ENCODE peak calls at places on chromosomes 1 and 21, in five cellular contexts. One of them, this sample, is unnamed.
A peak's percentile ranks its signal among the peaks of the same experiment; 100 is the strongest.

GRCh38 chr1:49085079-49085478 is 308.4 kb upstream of the BEND5 start:
- DNase-seq in A549: no peak
- DNase-seq in lower lobe of right lung: no peak
- DNase-seq in BJ: no peak
- DNase-seq in left ventricle myocardium inferior: no peak
- DNase-seq in this sample: no peak

GRCh38 chr1:21814241-21814918 is 2.3 kb downstream of the LDLRAD2 start:
- DNase-seq in A549: no peak
- DNase-seq in lower lobe of right lung: peak; percentile 58
- DNase-seq in BJ: no peak
- DNase-seq in left ventricle myocardium inferior: no peak
- DNase-seq in this sample: peak; percentile 47

GRCh38 chr1:50420689-50421365 is 2.4 kb downstream of the DMRTA2 start:
- DNase-seq in A549: no peak
- DNase-seq in lower lobe of right lung: no peak
- DNase-seq in BJ: no peak
- DNase-seq in left ventricle myocardium inferior: no peak
- DNase-seq in this sample: no peak

GRCh38 chr1:182149411-182149965 is 88.0 kb upstream of the ZNF648 start:
- DNase-seq in A549: no peak
- DNase-seq in lower lobe of right lung: peak; percentile 63
- DNase-seq in BJ: peak; percentile 67
- DNase-seq in left ventricle myocardium inferior: no peak
- DNase-seq in this sample: no peak

GRCh38 chr1:100034465-100034864 is 64.7 kb downstream of the SLC35A3 start:
- DNase-seq in A549: peak; percentile 22
- DNase-seq in lower lobe of right lung: no peak
- DNase-seq in BJ: no peak
- DNase-seq in left ventricle myocardium inferior: no peak
- DNase-seq in this sample: no peak

GRCh38 chr1:18854331-18855025 is 5.0 kb downstream of the TAS1R2 start:
- DNase-seq in A549: no peak
- DNase-seq in lower lobe of right lung: no peak
- DNase-seq in BJ: no peak
- DNase-seq in left ventricle myocardium inferior: no peak
- DNase-seq in this sample: no peak

GRCh38 chr1:56434659-56435202 is 144.6 kb downstream of the PLPP3 start:
- DNase-seq in A549: no peak
- DNase-seq in lower lobe of right lung: no peak
- DNase-seq in BJ: no peak
- DNase-seq in left ventricle myocardium inferior: no peak
- DNase-seq in this sample: no peak

GRCh38 chr1:229323885-229324553 is 18.8 kb downstream of the CCSAP start:
- DNase-seq in A549: no peak
- DNase-seq in lower lobe of right lung: no peak
- DNase-seq in BJ: no peak
- DNase-seq in left ventricle myocardium inferior: no peak
- DNase-seq in this sample: no peak

GRCh38 chr1:169572184-169572583 is 14.1 kb downstream of the F5 start:
- DNase-seq in A549: no peak
- DNase-seq in lower lobe of right lung: no peak
- DNase-seq in BJ: no peak
- DNase-seq in left ventricle myocardium inferior: no peak
- DNase-seq in this sample: no peak

GRCh38 chr1:199561334-199561733 is 466.2 kb upstream of the NR5A2 start:
- DNase-seq in A549: no peak
- DNase-seq in lower lobe of right lung: no peak
- DNase-seq in BJ: no peak
- DNase-seq in left ventricle myocardium inferior: no peak
- DNase-seq in this sample: no peak

GRCh38 chr1:46747683-46748288 is 28.9 kb upstream of the EFCAB14 start:
- DNase-seq in A549: peak; percentile 61
- DNase-seq in lower lobe of right lung: no peak
- DNase-seq in BJ: no peak
- DNase-seq in left ventricle myocardium inferior: no peak
- DNase-seq in this sample: no peak

DNA sequence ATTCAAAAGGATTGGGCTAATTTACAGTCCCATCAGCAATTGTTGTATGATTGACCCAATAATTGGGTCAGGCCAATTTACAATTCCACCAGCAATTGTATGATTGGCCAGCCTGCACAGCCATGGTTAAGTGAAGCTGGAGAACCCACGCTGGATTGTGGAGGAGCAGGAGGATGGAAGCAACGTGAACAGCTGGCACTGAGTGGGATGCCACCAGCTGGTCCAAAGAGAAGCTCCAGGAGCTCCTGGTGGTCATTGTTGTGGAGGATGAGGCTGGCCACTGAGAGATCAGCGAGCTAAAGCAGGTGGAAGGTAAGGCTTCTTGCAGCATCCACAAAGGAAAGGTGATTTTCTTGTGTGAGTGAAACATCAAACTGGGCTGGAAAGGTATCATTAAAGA is 23.2 kb upstream of the EFCAB14 start:
- DNase-seq in A549: no peak
- DNase-seq in lower lobe of right lung: no peak
- DNase-seq in BJ: no peak
- DNase-seq in left ventricle myocardium inferior: no peak
- DNase-seq in this sample: no peak
- TF ChIP-seq CTCF in A549: no peak
- TF ChIP-seq CTCF in lower lobe of right lung: no peak
- TF ChIP-seq CTCF in BJ: no peak
- TF ChIP-seq CTCF in left ventricle myocardium inferior: no peak
- TF ChIP-seq CTCF in this sample: no peak

GRCh38 chr1:81304187-81304586 is 496.5 kb upstream of the ADGRL2 start:
- DNase-seq in A549: peak; percentile 3
- DNase-seq in lower lobe of right lung: no peak
- DNase-seq in BJ: peak; percentile 21
- DNase-seq in left ventricle myocardium inferior: no peak
- DNase-seq in this sample: no peak

GRCh38 chr1:81305997-81306452 is 494.7 kb upstream of the ADGRL2 start:
- DNase-seq in A549: peak; percentile 14
- DNase-seq in lower lobe of right lung: no peak
- DNase-seq in BJ: no peak
- DNase-seq in left ventricle myocardium inferior: no peak
- DNase-seq in this sample: no peak
- TF ChIP-seq CTCF in A549: peak; percentile 44
- TF ChIP-seq CTCF in lower lobe of right lung: peak; percentile 51
- TF ChIP-seq CTCF in BJ: peak; percentile 41
- TF ChIP-seq CTCF in left ventricle myocardium inferior: peak; percentile 60
- TF ChIP-seq CTCF in this sample: no peak

GRCh38 chr1:36351222-36351977 is 28.0 kb upstream of the EVA1B start:
- DNase-seq in A549: peak; percentile 61
- DNase-seq in lower lobe of right lung: no peak
- DNase-seq in BJ: peak; percentile 77
- DNase-seq in left ventricle myocardium inferior: no peak
- DNase-seq in this sample: no peak
- TF ChIP-seq CTCF in A549: no peak
- TF ChIP-seq CTCF in lower lobe of right lung: no peak
- TF ChIP-seq CTCF in BJ: no peak
- TF ChIP-seq CTCF in left ventricle myocardium inferior: no peak
- TF ChIP-seq CTCF in this sample: no peak

GRCh38 chr21:38488640-38489282 is 9.5 kb downstream of the ERG start:
- DNase-seq in A549: no peak
- DNase-seq in lower lobe of right lung: no peak
- DNase-seq in BJ: no peak
- DNase-seq in left ventricle myocardium inferior: no peak
- DNase-seq in this sample: no peak

GRCh38 chr21:38489729-38490128 is 8.5 kb downstream of the ERG start:
- DNase-seq in A549: no peak
- DNase-seq in lower lobe of right lung: no peak
- DNase-seq in BJ: no peak
- DNase-seq in left ventricle myocardium inferior: no peak
- DNase-seq in this sample: no peak

GRCh38 chr21:38489283-38489677 is 9.0 kb downstream of the ERG start:
- DNase-seq in A549: no peak
- DNase-seq in lower lobe of right lung: no peak
- DNase-seq in BJ: no peak
- DNase-seq in left ventricle myocardium inferior: no peak
- DNase-seq in this sample: no peak

GRCh38 chr21:38486705-38487104 is 11.6 kb downstream of the ERG start:
- DNase-seq in A549: no peak
- DNase-seq in lower lobe of right lung: no peak
- DNase-seq in BJ: no peak
- DNase-seq in left ventricle myocardium inferior: no peak
- DNase-seq in this sample: no peak

DNA sequence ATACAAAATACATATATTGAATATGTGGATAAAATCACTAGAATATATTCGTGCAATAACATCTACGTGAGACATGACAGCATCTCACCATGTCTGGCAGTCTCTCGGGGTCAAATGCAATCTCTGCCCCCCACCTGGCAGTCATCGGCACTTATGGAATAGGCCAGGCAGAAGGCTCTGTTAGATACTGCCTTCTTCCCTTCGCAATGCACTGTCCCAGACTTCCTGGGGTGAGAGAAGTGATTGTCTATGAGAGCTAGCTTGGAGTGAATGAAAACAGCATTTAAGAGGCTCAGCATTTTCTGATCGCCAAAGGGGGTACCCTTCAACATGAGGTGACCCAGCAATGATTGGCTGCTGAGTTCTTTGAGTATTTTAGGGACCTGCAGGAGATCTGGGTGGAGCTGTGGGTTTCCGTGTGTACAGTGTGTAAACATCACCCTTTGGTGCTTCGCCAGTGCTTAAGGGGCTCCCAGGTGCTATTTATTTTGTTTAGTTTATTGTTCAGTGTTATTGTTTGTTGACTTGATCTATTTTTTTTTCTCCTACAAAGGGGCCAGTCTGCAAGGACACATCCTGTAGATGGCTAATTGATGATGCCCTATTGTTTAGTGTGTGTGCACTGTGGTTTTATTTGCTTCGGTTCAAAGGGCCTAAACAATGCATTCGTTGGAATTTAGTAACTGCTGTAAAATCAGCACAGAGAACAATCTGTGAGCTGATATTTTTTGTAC is 10.2 kb downstream of the ERG start:
- DNase-seq in A549: no peak
- DNase-seq in lower lobe of right lung: no peak
- DNase-seq in BJ: no peak
- DNase-seq in left ventricle myocardium inferior: no peak
- DNase-seq in this sample: no peak
- TF ChIP-seq CTCF in A549: no peak
- TF ChIP-seq CTCF in lower lobe of right lung: no peak
- TF ChIP-seq CTCF in BJ: no peak
- TF ChIP-seq CTCF in left ventricle myocardium inferior: no peak
- TF ChIP-seq CTCF in this sample: no peak

This sample was measured in natural killer cell.